ENCODE peak calls at places on chromosomes 2 and 18, in eight cellular contexts. A, L, T, H, W, U, X and J are unnamed samples.

GRCh38 chr2:217972490-217972889 is 30.3 kb downstream of the TNS1 start:
- DNase-seq in H (no peak), W (no peak), T (no peak), A (peak), U (peak), X (no peak), L (no peak), J (no peak)

GRCh38 chr2:101238930-101239759 is 13.5 kb upstream of the CNOT11 start:
- DNase-seq in W (no peak), T (no peak), X (no peak), A (peak), L (no peak), U (no peak), H (no peak), J (no peak)

GRCh38 chr2:149428783-149429182 is 98.4 kb downstream of the LYPD6 start:
- DNase-seq in H (no peak), L (no peak), T (no peak), A (no peak), U (no peak), W (no peak), X (no peak), J (no peak)

GRCh38 chr18:56124186-56124585 is 514.2 kb downstream of the TXNL1 start:
- DNase-seq in A (no peak), W (no peak), L (no peak), T (no peak), X (peak), U (no peak), H (no peak), J (no peak)

GRCh38 chr18:5091741-5092140 is 105.3 kb downstream of the AKAIN1 start:
- DNase-seq in T (no peak), H (no peak), A (no peak), L (no peak), U (no peak), X (no peak), W (no peak), J (no peak)

GRCh38 chr2:39938035-39938835 is 159.2 kb upstream of the THUMPD2 start:
- DNase-seq in X (no peak), T (no peak), L (no peak), W (no peak), H (no peak), U (no peak), A (no peak), J (no peak)

GRCh38 chr18:519019-519879 is 18.7 kb upstream of the COLEC12 start:
- DNase-seq in X (peak), W (no peak), L (peak), A (peak), T (no peak), H (no peak), U (no peak), J (no peak)

GRCh38 chr2:20471902-20472559 is 25.2 kb downstream of the RHOB start:
- DNase-seq in X (no peak), A (peak), U (peak), W (no peak), H (no peak), L (no peak), T (no peak), J (no peak)

GRCh38 chr2:236568922-236569592 is 568 bp upstream of the ACKR3 start:
- DNase-seq in X (peak), T (no peak), A (no peak), L (no peak), H (no peak), U (no peak), W (no peak), J (no peak)

GRCh38 chr18:48777026-48777736 is 173.6 kb downstream of the SMAD7 start:
- DNase-seq in X (peak), T (no peak), A (peak), W (peak), U (peak), L (peak), H (no peak), J (peak)

GRCh38 chr18:27242392-27243047 is 57.4 kb upstream of the CHST9 start:
- DNase-seq in A (no peak), H (no peak), T (no peak), U (no peak), X (no peak), L (no peak), W (no peak), J (no peak)

GRCh38 chr2:154194917-154195643 is 323.4 kb downstream of the GALNT13 start:
- DNase-seq in U (no peak), L (no peak), A (no peak), W (no peak), X (no peak), T (no peak), H (no peak), J (no peak)

GRCh38 chr2:43269074-43269572 is 42.7 kb upstream of the ZFP36L2 start:
- DNase-seq in T (no peak), X (peak), W (no peak), H (no peak), A (peak), L (peak), U (peak), J (no peak)

GRCh38 chr18:424071-424868 is 76.2 kb downstream of the COLEC12 start:
- DNase-seq in T (no peak), U (no peak), A (no peak), L (no peak), H (no peak), W (no peak), X (peak), J (no peak)

GRCh38 chr2:129720761-129721160 is 258.7 kb upstream of the RAB6C start:
- DNase-seq in U (no peak), H (no peak), T (no peak), X (no peak), A (no peak), W (no peak), L (no peak), J (no peak)

GRCh38 chr2:84309281-84309680 is 149.8 kb downstream of the SUCLG1 start:
- DNase-seq in W (no peak), T (no peak), L (no peak), U (no peak), H (no peak), A (no peak), X (no peak), J (no peak)

GRCh38 chr2:174775586-174775985 is 11.3 kb upstream of the CHRNA1 start:
- DNase-seq in L (peak), A (no peak), W (no peak), U (no peak), H (no peak), X (no peak), T (no peak), J (peak)

GRCh38 chr2:149062531-149062930 is 24.0 kb downstream of the LYPD6B start:
- DNase-seq in A (no peak), H (no peak), X (no peak), U (no peak), L (no peak), T (no peak), W (no peak), J (no peak)

GRCh38 chr2:221943078-221943810 is 355.6 kb downstream of the PAX3 start:
- DNase-seq in U (no peak), H (no peak), W (no peak), X (peak), T (no peak), L (no peak), A (peak), J (no peak)

GRCh38 chr2:40240067-40240466 is 211.8 kb downstream of the SLC8A1 start:
- DNase-seq in L (no peak), U (no peak), H (no peak), X (peak), A (peak), W (no peak), T (no peak), J (no peak)

GRCh38 chr18:6158958-6159357 is 255.8 kb downstream of the L3MBTL4 start:
- DNase-seq in U (no peak), T (no peak), X (no peak), H (no peak), L (no peak), A (no peak), W (no peak), J (no peak)

GRCh38 chr2:217789003-217789735 is 213.6 kb downstream of the TNS1 start:
- DNase-seq in H (peak), X (peak), W (peak), L (peak), U (peak), T (peak), A (peak), J (peak)

GRCh38 chr18:77271720-77272481 is 22.3 kb downstream of the GALR1 start:
- DNase-seq in A (no peak), L (no peak), H (no peak), T (no peak), U (no peak), W (no peak), X (no peak), J (peak)

GRCh38 chr2:142094233-142094632 is 36.6 kb downstream of the LRP1B start:
- DNase-seq in L (no peak), W (no peak), A (no peak), X (no peak), H (no peak), U (no peak), T (no peak), J (no peak)

GRCh38 chr2:3073196-3073595 is 304.4 kb downstream of the EIPR1 start:
- DNase-seq in T (no peak), A (no peak), U (peak), H (no peak), W (no peak), L (no peak), X (no peak), J (no peak)

GRCh38 chr2:1727796-1728474 is 16.4 kb downstream of the PXDN start:
- DNase-seq in U (no peak), L (no peak), T (peak), H (no peak), A (no peak), W (no peak), X (no peak), J (no peak)

GRCh38 chr2:73106791-73107190 is 6.0 kb downstream of the RAB11FIP5 start:
- DNase-seq in U (no peak), H (no peak), W (no peak), T (peak), L (no peak), X (no peak), A (no peak), J (no peak)

GRCh38 chr2:102155703-102156515 is 13.4 kb downstream of the IL1R1 start:
- DNase-seq in U (no peak), A (peak), H (no peak), W (no peak), L (no peak), X (no peak), T (no peak), J (no peak)

GRCh38 chr2:218954541-218955300 is 4.7 kb upstream of the CDK5R2 start:
- DNase-seq in U (no peak), T (no peak), L (no peak), A (no peak), H (no peak), X (no peak), W (no peak), J (no peak)

GRCh38 chr2:45567974-45568789 is 42.9 kb downstream of the SRBD1 start:
- DNase-seq in T (no peak), X (peak), W (no peak), L (peak), A (no peak), H (no peak), U (no peak), J (no peak)

GRCh38 chr2:37671013-37671815 is at the start of gene CDC42EP3:
- DNase-seq in U (peak), W (no peak), T (peak), H (no peak), X (peak), A (peak), L (peak), J (peak)

GRCh38 chr2:16620590-16620989 is 45.0 kb downstream of the CYRIA start:
- DNase-seq in A (no peak), W (no peak), U (no peak), X (no peak), H (no peak), L (no peak), T (no peak), J (no peak)

GRCh38 chr2:43329637-43330036 is 103.2 kb upstream of the ZFP36L2 start:
- DNase-seq in L (no peak), H (no peak), T (no peak), W (no peak), U (no peak), X (no peak), A (no peak), J (no peak)

GRCh38 chr2:201407265-201407664 is 44.0 kb downstream of the TRAK2 start:
- DNase-seq in H (no peak), A (no peak), L (peak), T (no peak), X (no peak), W (no peak), U (no peak), J (no peak)
- TF ChIP-seq POLR2AphosphoS5 in H (no peak), A (no peak), L (no peak), T (no peak), X (no peak), W (no peak), U (no peak), J (no peak)

GRCh38 chr18:35137632-35138031 is 96.4 kb downstream of the MAPRE2 start:
- DNase-seq in W (no peak), X (no peak), A (no peak), U (no peak), T (no peak), H (no peak), L (peak), J (no peak)

GRCh38 chr18:35131387-35132283 is 90.4 kb downstream of the MAPRE2 start:
- DNase-seq in W (no peak), H (no peak), U (no peak), A (no peak), X (peak), T (no peak), L (no peak), J (no peak)

GRCh38 chr18:35132284-35132910 is 91.2 kb downstream of the MAPRE2 start:
- DNase-seq in H (no peak), A (no peak), X (no peak), W (no peak), T (no peak), U (no peak), L (no peak), J (no peak)

GRCh38 chr18:35136248-35136647 is 95.0 kb downstream of the MAPRE2 start:
- DNase-seq in L (peak), H (no peak), U (no peak), W (no peak), X (no peak), A (no peak), T (no peak), J (no peak)

DNA sequence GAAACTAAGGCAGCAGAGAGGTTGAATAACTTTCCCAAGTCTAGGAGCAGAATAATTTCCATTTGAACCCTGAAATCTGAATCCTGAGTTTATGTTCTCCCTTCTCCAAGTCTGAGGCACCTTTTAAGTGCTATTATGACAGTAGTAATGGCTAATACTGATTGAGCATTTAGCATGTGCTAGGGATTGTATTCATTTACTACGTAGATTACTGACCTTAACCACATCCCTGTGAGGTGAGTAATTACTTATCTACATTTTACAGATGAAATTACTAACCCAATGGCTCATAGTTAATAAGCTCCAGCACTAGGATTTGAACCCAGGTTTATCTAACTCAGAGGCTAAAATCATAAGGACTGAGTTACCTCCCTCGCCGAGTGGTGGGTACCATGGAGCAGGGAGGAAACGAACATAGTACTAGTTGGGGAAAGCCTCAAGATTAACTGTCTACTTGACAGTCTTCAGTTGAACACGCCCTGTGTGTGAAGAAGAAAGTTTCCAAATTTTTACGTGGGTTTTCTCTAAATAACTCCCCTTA is 93.0 kb downstream of the MAPRE2 start:
- DNase-seq in U (no peak), W (no peak), T (no peak), A (no peak), H (no peak), L (no peak), X (no peak), J (no peak)
- H3K27ac ChIP-seq in U (no peak), W (no peak), T (no peak), A (no peak), H (no peak), L (no peak), X (no peak), J (no peak)

GRCh38 chr2:26971911-26972786 is 1.7 kb downstream of the MAPRE3 start:
- DNase-seq in U (no peak), H (no peak), A (peak), X (no peak), L (peak), W (no peak), T (no peak), J (no peak)
- H3K4me3 ChIP-seq in U (peak), H (no peak), A (no peak), X (no peak), L (peak), W (peak), T (no peak), J (peak)

DNA sequence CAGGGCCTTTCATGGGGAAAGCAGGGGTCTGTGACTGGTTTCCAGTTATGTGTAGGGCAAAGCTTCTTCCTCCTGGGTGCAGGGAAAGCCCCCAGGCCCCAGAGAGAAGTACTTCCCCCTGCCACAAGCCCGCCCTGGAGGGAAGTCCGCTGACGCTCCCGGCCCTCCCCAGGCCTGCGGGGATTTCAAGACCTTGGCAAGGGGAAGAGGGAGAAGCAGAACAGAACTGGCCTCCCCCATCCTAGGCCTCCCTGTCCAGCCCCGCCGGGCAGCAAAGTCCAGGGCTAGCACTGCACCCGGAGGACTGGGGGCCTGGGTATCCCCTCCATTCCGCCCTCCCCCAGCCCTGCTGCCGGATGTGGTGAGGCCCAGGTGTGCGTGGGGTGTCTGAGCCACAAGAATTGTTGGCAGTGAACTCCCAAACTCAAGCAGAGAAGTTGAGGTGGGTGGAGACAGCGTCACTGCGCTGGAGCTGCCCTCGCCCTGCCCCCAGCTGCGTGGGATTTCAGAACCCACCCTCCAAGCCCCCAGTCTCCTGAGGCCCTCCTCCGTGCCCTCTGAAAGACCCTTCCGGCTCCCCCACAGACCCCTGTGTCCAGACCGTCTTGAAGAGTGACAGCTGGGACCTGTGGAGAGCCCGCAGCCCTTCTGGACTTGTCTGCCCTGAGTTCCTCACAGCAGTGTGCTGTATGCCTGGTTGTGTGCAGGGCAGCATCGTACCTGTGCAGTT is 1.1 kb upstream of the DUSP2 start:
- DNase-seq in U (peak), W (no peak), T (peak), H (no peak), A (peak), L (peak), X (no peak), J (no peak)
- TF ChIP-seq POLR2AphosphoS5 in U (peak), W (no peak), T (no peak), H (no peak), A (peak), L (no peak), X (no peak), J (no peak)

GRCh38 chr2:160562730-160563129 is 69.1 kb upstream of the RBMS1 start:
- DNase-seq in T (no peak), L (no peak), H (no peak), X (no peak), U (no peak), W (no peak), A (no peak), J (no peak)
- H3K27ac ChIP-seq in T (no peak), L (no peak), H (no peak), X (no peak), U (no peak), W (no peak), A (no peak), J (no peak)

GRCh38 chr2:189841019-189841418 is 56.8 kb downstream of the PMS1 start:
- DNase-seq in A (no peak), W (no peak), X (no peak), U (no peak), T (no peak), H (no peak), L (no peak), J (no peak)

GRCh38 chr2:189834059-189834458 is 49.8 kb downstream of the PMS1 start:
- DNase-seq in W (no peak), L (no peak), T (no peak), A (no peak), H (no peak), X (no peak), U (no peak), J (no peak)

GRCh38 chr2:189835855-189836558 is 51.8 kb downstream of the PMS1 start:
- DNase-seq in H (no peak), X (no peak), U (no peak), L (no peak), W (no peak), A (no peak), T (no peak), J (no peak)

GRCh38 chr2:189837336-189837735 is 53.1 kb downstream of the PMS1 start:
- DNase-seq in U (no peak), T (no peak), H (no peak), A (no peak), W (no peak), X (no peak), L (no peak), J (no peak)

GRCh38 chr2:189836644-189837043 is 52.4 kb downstream of the PMS1 start:
- DNase-seq in H (no peak), A (no peak), L (no peak), U (no peak), X (peak), T (no peak), W (no peak), J (no peak)
- H3K4me3 ChIP-seq in H (no peak), A (no peak), L (no peak), U (no peak), X (no peak), T (no peak), W (no peak), J (no peak)

DNA sequence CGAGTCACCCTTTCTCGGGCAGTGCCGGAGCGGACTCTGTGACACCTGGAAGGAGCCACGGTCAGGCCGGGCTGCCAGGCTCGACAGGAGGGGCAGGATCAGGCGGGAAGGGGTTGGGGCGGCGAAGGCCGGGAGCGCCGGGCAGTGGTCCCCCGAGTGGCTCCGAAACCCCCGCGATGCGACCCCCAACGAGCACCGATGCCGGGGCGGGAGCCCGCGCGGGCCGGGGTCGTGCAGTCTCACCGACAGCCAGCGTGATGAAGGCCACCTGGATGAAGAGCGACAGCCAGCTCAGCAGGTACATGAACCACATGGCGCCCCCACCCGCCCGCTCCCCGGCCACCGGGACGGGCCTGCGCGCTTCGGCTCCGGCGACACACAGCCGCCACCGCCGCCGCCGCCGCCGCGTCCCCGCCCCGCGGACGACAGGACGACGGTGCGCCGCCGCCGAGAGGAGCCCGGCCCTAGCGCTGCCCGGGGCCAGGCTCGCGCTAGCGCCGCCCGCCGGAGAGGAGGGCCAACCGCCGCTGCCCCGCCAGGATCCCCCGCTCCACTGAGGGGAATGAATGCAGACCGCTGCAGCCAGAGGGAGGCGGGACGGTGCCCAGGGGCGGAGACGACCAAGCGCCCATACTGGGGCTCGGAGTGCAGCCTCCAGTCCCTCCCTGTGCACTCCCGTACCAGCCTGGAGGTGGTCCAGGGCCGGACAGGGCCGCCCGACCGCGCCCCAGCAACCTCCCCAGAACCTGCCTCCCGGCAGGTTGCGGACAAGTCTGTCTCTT is at the start of gene TEX261:
- DNase-seq in U (peak), H (peak), X (peak), W (no peak), T (peak), A (peak), L (peak), J (peak)
- TF ChIP-seq POLR2AphosphoS5 in U (peak), H (peak), X (peak), W (no peak), T (no peak), A (peak), L (peak), J (peak)